ENCODE peak calls at places on chromosomes 4 and X, in four cellular contexts. One of them, this sample, is unnamed.

GRCh38 chr4:98522603-98523395 is 135.6 kb downstream of the TSPAN5 start:
- ATAC-seq in upper lobe of left lung: no peak
- ATAC-seq in HCT116: peak; percentile 87
- ATAC-seq in body of pancreas: no peak
- ATAC-seq in this sample: no peak

GRCh38 chr4:236028-236427 is 69.2 kb downstream of the ZNF732 start:
- ATAC-seq in body of pancreas: no peak
- ATAC-seq in upper lobe of left lung: no peak
- ATAC-seq in HCT116: no peak
- ATAC-seq in this sample: no peak

GRCh38 chr4:31727030-31727429 is 1006.9 kb downstream of the PCDH7 start:
- ATAC-seq in body of pancreas: no peak
- ATAC-seq in HCT116: no peak
- ATAC-seq in upper lobe of left lung: no peak
- ATAC-seq in this sample: no peak

GRCh38 chrX:69626129-69626528 is 10.2 kb downstream of the EDA start:
- ATAC-seq in HCT116: no peak
- ATAC-seq in upper lobe of left lung: no peak
- ATAC-seq in body of pancreas: no peak
- ATAC-seq in this sample: no peak

GRCh38 chr4:94803181-94803580 is 45.4 kb downstream of the BMPR1B start:
- ATAC-seq in HCT116: no peak
- ATAC-seq in upper lobe of left lung: no peak
- ATAC-seq in body of pancreas: no peak
- ATAC-seq in this sample: no peak

GRCh38 chr4:174423257-174423944 is 98.9 kb downstream of the HPGD start:
- ATAC-seq in body of pancreas: peak; percentile 72
- ATAC-seq in HCT116: peak; percentile 82
- ATAC-seq in upper lobe of left lung: no peak
- ATAC-seq in this sample: no peak

GRCh38 chrX:63932907-63933306 is 147.9 kb upstream of the ARHGEF9 start:
- ATAC-seq in HCT116: no peak
- ATAC-seq in upper lobe of left lung: peak; percentile 59
- ATAC-seq in body of pancreas: no peak
- ATAC-seq in this sample: no peak

GRCh38 chrX:7119927-7120577 is 27.5 kb upstream of the STS start:
- ATAC-seq in upper lobe of left lung: no peak
- ATAC-seq in body of pancreas: peak; percentile 35
- ATAC-seq in HCT116: no peak
- ATAC-seq in this sample: no peak

GRCh38 chr4:169689681-169690080 is 68.1 kb downstream of the HPF1 start:
- ATAC-seq in body of pancreas: no peak
- ATAC-seq in upper lobe of left lung: no peak
- ATAC-seq in HCT116: no peak
- ATAC-seq in this sample: no peak

GRCh38 chr4:164313899-164314298 is 440.0 kb upstream of the SMIM31 start:
- ATAC-seq in HCT116: no peak
- ATAC-seq in body of pancreas: no peak
- ATAC-seq in upper lobe of left lung: no peak
- ATAC-seq in this sample: no peak

GRCh38 chr4:105236917-105237311 is 90.2 kb downstream of the TET2 start:
- ATAC-seq in body of pancreas: no peak
- ATAC-seq in upper lobe of left lung: no peak
- ATAC-seq in HCT116: no peak
- ATAC-seq in this sample: no peak

GRCh38 chr4:70251250-70251944 is 9.0 kb downstream of the CSN3 start:
- ATAC-seq in upper lobe of left lung: no peak
- ATAC-seq in body of pancreas: no peak
- ATAC-seq in HCT116: no peak
- ATAC-seq in this sample: no peak

GRCh38 chr4:109576462-109576861 is 16.4 kb downstream of the MCUB start:
- ATAC-seq in HCT116: no peak
- ATAC-seq in upper lobe of left lung: no peak
- ATAC-seq in body of pancreas: peak; percentile 24
- ATAC-seq in this sample: peak; percentile 77

GRCh38 chr4:15976456-15977096 is 13.6 kb upstream of the FGFBP2 start:
- ATAC-seq in body of pancreas: no peak
- ATAC-seq in upper lobe of left lung: peak; percentile 41
- ATAC-seq in HCT116: peak; percentile 61
- ATAC-seq in this sample: no peak

GRCh38 chr4:71814433-71814832 is 30.6 kb upstream of the GC start:
- ATAC-seq in HCT116: no peak
- ATAC-seq in upper lobe of left lung: peak; percentile 30
- ATAC-seq in body of pancreas: no peak
- ATAC-seq in this sample: peak; percentile 31

GRCh38 chr4:12712648-12713339 is 771.3 kb downstream of the RAB28 start:
- ATAC-seq in body of pancreas: no peak
- ATAC-seq in HCT116: no peak
- ATAC-seq in upper lobe of left lung: no peak
- ATAC-seq in this sample: no peak

GRCh38 chrX:53494427-53494826 is 60.3 kb upstream of the HSD17B10 start:
- ATAC-seq in upper lobe of left lung: no peak
- ATAC-seq in body of pancreas: no peak
- ATAC-seq in HCT116: no peak
- ATAC-seq in this sample: no peak

GRCh38 chr4:170884965-170885583 is 795.3 kb upstream of the AADAT start:
- ATAC-seq in upper lobe of left lung: no peak
- ATAC-seq in HCT116: no peak
- ATAC-seq in body of pancreas: no peak
- ATAC-seq in this sample: no peak

GRCh38 chr4:83917572-83917971 is 381.7 kb downstream of the GPAT3 start:
- ATAC-seq in upper lobe of left lung: no peak
- ATAC-seq in body of pancreas: no peak
- ATAC-seq in HCT116: no peak
- ATAC-seq in this sample: no peak

GRCh38 chrX:72238721-72239475 is at the start of gene ERCC6L:
- ATAC-seq in HCT116: peak; percentile 96
- ATAC-seq in upper lobe of left lung: peak; percentile 95
- ATAC-seq in body of pancreas: peak; percentile 100
- ATAC-seq in this sample: peak; percentile 97
- TF ChIP-seq POLR2A in HCT116: peak; percentile 93
- TF ChIP-seq POLR2A in upper lobe of left lung: no peak
- TF ChIP-seq POLR2A in body of pancreas: peak; percentile 64
- TF ChIP-seq POLR2A in this sample: no peak

GRCh38 chr4:153537493-153537960 is 71.4 kb downstream of the TMEM131L start:
- ATAC-seq in upper lobe of left lung: no peak
- ATAC-seq in body of pancreas: no peak
- ATAC-seq in HCT116: no peak
- ATAC-seq in this sample: no peak

GRCh38 chr4:153534792-153535629 is 68.9 kb downstream of the TMEM131L start:
- ATAC-seq in upper lobe of left lung: no peak
- ATAC-seq in body of pancreas: no peak
- ATAC-seq in HCT116: no peak
- ATAC-seq in this sample: no peak

GRCh38 chr4:153533387-153533786 is 67.2 kb downstream of the TMEM131L start:
- ATAC-seq in HCT116: no peak
- ATAC-seq in body of pancreas: no peak
- ATAC-seq in upper lobe of left lung: no peak
- ATAC-seq in this sample: no peak

GRCh38 chr4:153538408-153539057 is 72.4 kb downstream of the TMEM131L start:
- ATAC-seq in body of pancreas: peak; percentile 81
- ATAC-seq in HCT116: no peak
- ATAC-seq in upper lobe of left lung: peak; percentile 39
- ATAC-seq in this sample: peak; percentile 47

GRCh38 chr4:153535735-153536494 is 69.8 kb downstream of the TMEM131L start:
- ATAC-seq in upper lobe of left lung: no peak
- ATAC-seq in HCT116: no peak
- ATAC-seq in body of pancreas: no peak
- ATAC-seq in this sample: no peak
- TF ChIP-seq CTCF in upper lobe of left lung: no peak
- TF ChIP-seq CTCF in HCT116: peak; percentile 11
- TF ChIP-seq CTCF in body of pancreas: no peak
- TF ChIP-seq CTCF in this sample: no peak

GRCh38 chrX:26788402-26788998 is 572.5 kb downstream of the MAGEB5 start:
- ATAC-seq in HCT116: no peak
- ATAC-seq in body of pancreas: no peak
- ATAC-seq in upper lobe of left lung: no peak
- ATAC-seq in this sample: no peak
- H3K4me3 ChIP-seq in HCT116: no peak overlapping the region
- H3K4me3 ChIP-seq in body of pancreas: no peak overlapping the region
- H3K4me3 ChIP-seq in upper lobe of left lung: no peak overlapping the region
- H3K4me3 ChIP-seq in this sample: no peak overlapping the region

GRCh38 chrX:103361798-103362197 is 5.5 kb downstream of the TCEAL9 start:
- ATAC-seq in body of pancreas: no peak
- ATAC-seq in upper lobe of left lung: no peak
- ATAC-seq in HCT116: no peak
- ATAC-seq in this sample: no peak
- TF ChIP-seq POLR2A in body of pancreas: no peak
- TF ChIP-seq POLR2A in upper lobe of left lung: no peak
- TF ChIP-seq POLR2A in HCT116: no peak
- TF ChIP-seq POLR2A in this sample: no peak